ENCODE peak calls at places on chromosomes 7 and 10, in six cellular contexts. Y is H9, D is heart right ventricle, A is HepG2, L is GM23248, W is IMR-90. N is an unnamed sample.

GRCh38 chr7:70352088-70352487 is 753.8 kb downstream of the AUTS2 start:
- DNase-seq in Y (no peak), D (no peak), A (no peak), L (no peak), W (no peak), N (no peak)

GRCh38 chr10:49611815-49612512 is 1.9 kb downstream of the SLC18A3 start:
- DNase-seq in Y (peak; percentile 37), D (no peak), A (no peak), L (no peak), W (no peak), N (no peak)

GRCh38 chr7:81725003-81725402 is 44.8 kb downstream of the HGF start:
- DNase-seq in Y (no peak), D (no peak), A (no peak), L (peak; percentile 40), W (peak; percentile 77), N (no peak)

GRCh38 chr7:99997545-99998137 is 17.8 kb upstream of the ZKSCAN1 start:
- DNase-seq in Y (peak; percentile 67), D (peak; percentile 50), A (peak; percentile 87), L (peak; percentile 54), W (no peak), N (peak; percentile 41)

GRCh38 chr7:45052011-45052410 is 36.8 kb downstream of the NACAD start:
- DNase-seq in Y (no peak), D (no peak), A (no peak), L (no peak), W (no peak), N (no peak)

GRCh38 chr7:112963634-112964033 is 123.0 kb downstream of the GPR85 start:
- DNase-seq in Y (no peak), D (no peak), A (no peak), L (no peak), W (no peak), N (no peak)

GRCh38 chr7:46932656-46933424 is 649.1 kb downstream of the TNS3 start:
- DNase-seq in Y (no peak), D (peak; percentile 24), A (no peak), L (peak; percentile 94), W (peak; percentile 96), N (no peak)

GRCh38 chr10:61760943-61761824 is 98.5 kb downstream of the CABCOCO1 start:
- DNase-seq in Y (no peak), D (no peak), A (no peak), L (peak; percentile 87), W (peak; percentile 87), N (no peak)

GRCh38 chr7:13282377-13282980 is 595.0 kb downstream of the ARL4A start:
- DNase-seq in Y (no peak), D (no peak), A (no peak), L (peak; percentile 73), W (peak; percentile 54), N (no peak)

GRCh38 chr10:10209152-10209551 is 808.5 kb upstream of the CELF2 start:
- DNase-seq in Y (no peak), D (no peak), A (no peak), L (peak; percentile 45), W (peak; percentile 59), N (no peak)

GRCh38 chr7:81705206-81705605 is 64.6 kb downstream of the HGF start:
- DNase-seq in Y (no peak), D (no peak), A (no peak), L (no peak), W (no peak), N (no peak)

GRCh38 chr10:73862011-73862410 is 12.3 kb downstream of the CAMK2G start:
- DNase-seq in Y (no peak), D (no peak), A (no peak), L (no peak), W (no peak), N (no peak)
- H3K27ac ChIP-seq in Y (no peak overlapping the region), D (no peak overlapping the region), A (no peak overlapping the region), L (no peak overlapping the region), W (no peak overlapping the region), N (no peak overlapping the region)

GRCh38 chr7:139654270-139655181 is 123.3 kb downstream of the HIPK2 start:
- DNase-seq in Y (no peak), D (no peak), A (no peak), L (no peak), W (no peak), N (no peak)
- H3K27ac ChIP-seq in Y (no peak overlapping the region), D (peak overlapping the region; percentile 84), A (peak overlapping the region; percentile 18), L (no peak overlapping the region), W (no peak overlapping the region), N (peak overlapping the region; percentile 83)

DNA sequence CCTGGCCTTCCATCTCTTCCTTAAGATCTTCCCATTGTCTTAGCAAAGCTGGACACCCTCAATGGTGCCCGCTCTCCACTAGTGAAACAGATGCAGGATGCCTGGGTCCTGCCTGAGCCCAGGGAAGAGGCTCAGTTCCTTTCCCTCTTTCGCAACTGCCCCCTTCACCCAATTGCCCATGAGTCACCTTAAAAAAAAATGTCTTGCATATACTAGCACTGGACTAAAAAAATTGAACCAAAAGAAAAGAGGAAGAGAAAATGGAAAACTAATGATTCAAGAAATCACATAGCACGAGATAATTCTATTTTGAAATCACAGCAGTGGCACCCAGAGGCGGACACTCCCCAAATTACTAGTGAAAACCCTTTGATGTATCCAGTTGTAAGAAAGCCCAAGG is 972.5 kb downstream of the LRMDA start:
- DNase-seq in Y (no peak), D (no peak), A (no peak), L (peak; percentile 75), W (peak; percentile 36), N (no peak)
- H3K27ac ChIP-seq in Y (no peak overlapping the region), D (no peak overlapping the region), A (no peak overlapping the region), L (no peak overlapping the region), W (no peak overlapping the region), N (no peak overlapping the region)

GRCh38 chr7:114790526-114790925 is 131.4 kb upstream of the MDFIC start:
- DNase-seq in Y (no peak), D (no peak), A (no peak), L (peak; percentile 17), W (no peak), N (no peak)

GRCh38 chr7:114793155-114793849 is 128.6 kb upstream of the MDFIC start:
- DNase-seq in Y (no peak), D (no peak), A (no peak), L (no peak), W (no peak), N (no peak)

GRCh38 chr7:114789161-114789560 is 132.7 kb upstream of the MDFIC start:
- DNase-seq in Y (no peak), D (no peak), A (no peak), L (peak; percentile 66), W (peak; percentile 51), N (no peak)

GRCh38 chr7:114789942-114790341 is 132.0 kb upstream of the MDFIC start:
- DNase-seq in Y (no peak), D (no peak), A (no peak), L (peak; percentile 93), W (peak; percentile 87), N (no peak)

GRCh38 chr7:114791771-114792170 is 130.1 kb upstream of the MDFIC start:
- DNase-seq in Y (no peak), D (no peak), A (no peak), L (no peak), W (peak; percentile 11), N (no peak)
- H3K27ac ChIP-seq in Y (no peak overlapping the region), D (no peak overlapping the region), A (no peak overlapping the region), L (no peak overlapping the region), W (no peak overlapping the region), N (no peak overlapping the region)

DNA sequence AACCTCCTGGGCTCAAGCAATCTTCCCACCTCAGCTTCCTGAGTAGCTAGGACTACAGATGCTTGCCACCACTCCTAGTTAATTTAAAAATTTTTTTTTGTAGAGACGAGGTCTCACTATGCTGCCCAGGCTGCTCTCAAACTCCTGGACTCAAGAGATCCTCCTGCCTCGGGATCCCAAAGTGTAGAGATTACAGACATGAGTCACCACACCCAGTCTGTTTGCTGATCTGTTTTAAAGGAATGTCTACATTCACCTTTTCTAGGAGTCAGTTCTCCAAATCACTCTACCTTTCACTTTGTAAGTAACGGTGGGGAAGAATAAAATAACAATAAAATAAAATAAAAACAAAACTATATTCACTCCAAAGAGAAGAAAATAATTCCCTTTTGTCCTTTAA is 86.6 kb upstream of the AGBL3 start:
- DNase-seq in Y (no peak), D (no peak), A (peak; percentile 78), L (peak; percentile 68), W (peak; percentile 68), N (no peak)
- H3K27ac ChIP-seq in Y (no peak overlapping the region), D (peak overlapping the region; percentile 45), A (peak overlapping the region; percentile 98), L (peak overlapping the region; percentile 66), W (no peak overlapping the region), N (peak overlapping the region; percentile 16)